ENCODE peak calls at places on chromosomes 13 and 19, in six cellular contexts. One of them, this sample, is unnamed.

GRCh38 chr19:3573858-3574637 is 1.3 kb downstream of the HMG20B start:
- DNase-seq in HepG2: peak
- DNase-seq in SK-N-MC: peak
- DNase-seq in H1: peak
- DNase-seq in GM12878: peak
- DNase-seq in GM23338: peak
- DNase-seq in this sample: peak

GRCh38 chr13:60121288-60121687 is 42.4 kb downstream of the DIAPH3 start:
- DNase-seq in H1: no peak
- DNase-seq in SK-N-MC: no peak
- DNase-seq in HepG2: no peak
- DNase-seq in GM23338: no peak
- DNase-seq in GM12878: no peak
- DNase-seq in this sample: no peak

GRCh38 chr13:29508130-29508873 is 87.2 kb downstream of the SLC7A1 start:
- DNase-seq in HepG2: peak
- DNase-seq in GM12878: no peak
- DNase-seq in H1: peak
- DNase-seq in SK-N-MC: peak
- DNase-seq in GM23338: peak
- DNase-seq in this sample: peak

GRCh38 chr13:113411216-113412023 is 41.9 kb downstream of the ADPRHL1 start:
- DNase-seq in H1: no peak
- DNase-seq in SK-N-MC: no peak
- DNase-seq in GM12878: no peak
- DNase-seq in GM23338: no peak
- DNase-seq in HepG2: peak
- DNase-seq in this sample: no peak

GRCh38 chr19:45884682-45885555 is 1.0 kb downstream of the IRF2BP1 start:
- DNase-seq in GM23338: peak
- DNase-seq in HepG2: no peak
- DNase-seq in SK-N-MC: no peak
- DNase-seq in GM12878: no peak
- DNase-seq in H1: no peak
- DNase-seq in this sample: no peak

GRCh38 chr13:113489549-113490495 is 689 bp downstream of the DCUN1D2 start:
- DNase-seq in GM23338: peak
- DNase-seq in HepG2: no peak
- DNase-seq in GM12878: no peak
- DNase-seq in H1: no peak
- DNase-seq in SK-N-MC: no peak
- DNase-seq in this sample: peak

GRCh38 chr13:37656247-37656940 is 57.8 kb upstream of the POSTN start:
- DNase-seq in GM23338: no peak
- DNase-seq in HepG2: no peak
- DNase-seq in H1: no peak
- DNase-seq in GM12878: no peak
- DNase-seq in SK-N-MC: no peak
- DNase-seq in this sample: peak

GRCh38 chr13:91579320-91579719 is 180.9 kb downstream of the GPC5 start:
- DNase-seq in GM12878: no peak
- DNase-seq in SK-N-MC: no peak
- DNase-seq in H1: no peak
- DNase-seq in HepG2: no peak
- DNase-seq in GM23338: no peak
- DNase-seq in this sample: no peak

GRCh38 chr19:6693056-6693471 is 23.1 kb upstream of the TNFSF14 start:
- DNase-seq in HepG2: no peak
- DNase-seq in GM12878: no peak
- DNase-seq in H1: no peak
- DNase-seq in SK-N-MC: no peak
- DNase-seq in GM23338: peak
- DNase-seq in this sample: no peak

GRCh38 chr13:112424098-112424497 is 47.9 kb downstream of the SPACA7 start:
- DNase-seq in SK-N-MC: no peak
- DNase-seq in GM12878: no peak
- DNase-seq in HepG2: no peak
- DNase-seq in GM23338: no peak
- DNase-seq in H1: no peak
- DNase-seq in this sample: no peak

GRCh38 chr19:54248016-54248601 is 5.5 kb upstream of the LILRA6 start:
- DNase-seq in GM12878: no peak
- DNase-seq in GM23338: no peak
- DNase-seq in HepG2: no peak
- DNase-seq in SK-N-MC: no peak
- DNase-seq in H1: no peak
- DNase-seq in this sample: peak

GRCh38 chr19:45057444-45057843 is 18.6 kb downstream of the CLASRP start:
- DNase-seq in H1: no peak
- DNase-seq in HepG2: no peak
- DNase-seq in SK-N-MC: no peak
- DNase-seq in GM12878: no peak
- DNase-seq in GM23338: no peak
- DNase-seq in this sample: no peak

GRCh38 chr19:10662384-10663251 is 8.5 kb downstream of the ILF3 start:
- DNase-seq in H1: no peak
- DNase-seq in SK-N-MC: no peak
- DNase-seq in GM12878: no peak
- DNase-seq in GM23338: no peak
- DNase-seq in HepG2: no peak
- DNase-seq in this sample: no peak

GRCh38 chr13:107351305-107351704 is 783.4 kb upstream of the ARGLU1 start:
- DNase-seq in H1: no peak
- DNase-seq in GM12878: no peak
- DNase-seq in GM23338: peak
- DNase-seq in HepG2: no peak
- DNase-seq in SK-N-MC: no peak
- DNase-seq in this sample: peak

GRCh38 chr13:44815507-44816074 is 173.7 kb downstream of the NUFIP1 start:
- DNase-seq in GM12878: no peak
- DNase-seq in GM23338: peak
- DNase-seq in SK-N-MC: no peak
- DNase-seq in H1: peak
- DNase-seq in HepG2: peak
- DNase-seq in this sample: peak

GRCh38 chr19:58558066-58558622 is at the start of gene UBE2M:
- DNase-seq in SK-N-MC: no peak
- DNase-seq in GM12878: no peak
- DNase-seq in HepG2: no peak
- DNase-seq in H1: no peak
- DNase-seq in GM23338: peak
- DNase-seq in this sample: no peak

GRCh38 chr19:6723738-6724137 is 3.3 kb upstream of the C3 start:
- DNase-seq in GM12878: no peak
- DNase-seq in HepG2: no peak
- DNase-seq in GM23338: no peak
- DNase-seq in H1: no peak
- DNase-seq in SK-N-MC: no peak
- DNase-seq in this sample: no peak

GRCh38 chr19:49415102-49415809 is 8.0 kb downstream of the PTH2 start:
- DNase-seq in GM23338: no peak
- DNase-seq in GM12878: peak
- DNase-seq in H1: no peak
- DNase-seq in HepG2: no peak
- DNase-seq in SK-N-MC: no peak
- DNase-seq in this sample: no peak

GRCh38 chr19:49513746-49514118 is 1.3 kb downstream of the FCGRT start:
- DNase-seq in GM12878: no peak
- DNase-seq in HepG2: no peak
- DNase-seq in GM23338: no peak
- DNase-seq in H1: no peak
- DNase-seq in SK-N-MC: no peak
- DNase-seq in this sample: no peak

GRCh38 chr13:79258489-79258888 is 147.6 kb downstream of the RBM26 start:
- DNase-seq in HepG2: no peak
- DNase-seq in H1: no peak
- DNase-seq in SK-N-MC: no peak
- DNase-seq in GM23338: no peak
- DNase-seq in GM12878: no peak
- DNase-seq in this sample: no peak

GRCh38 chr13:75263741-75264407 is 218.1 kb downstream of the TBC1D4 start:
- DNase-seq in H1: no peak
- DNase-seq in HepG2: no peak
- DNase-seq in GM23338: no peak
- DNase-seq in GM12878: no peak
- DNase-seq in SK-N-MC: no peak
- DNase-seq in this sample: no peak

GRCh38 chr13:46698015-46698414 is 98.9 kb downstream of the ESD start:
- DNase-seq in GM12878: no peak
- DNase-seq in H1: no peak
- DNase-seq in SK-N-MC: no peak
- DNase-seq in GM23338: no peak
- DNase-seq in HepG2: no peak
- DNase-seq in this sample: no peak

GRCh38 chr13:31090921-31091624 is 70.6 kb downstream of the HSPH1 start:
- DNase-seq in GM12878: no peak
- DNase-seq in GM23338: no peak
- DNase-seq in HepG2: no peak
- DNase-seq in H1: no peak
- DNase-seq in SK-N-MC: no peak
- DNase-seq in this sample: peak

GRCh38 chr19:39409886-39410619 is 2.4 kb upstream of the PLEKHG2 start:
- DNase-seq in HepG2: peak
- DNase-seq in GM12878: no peak
- DNase-seq in H1: no peak
- DNase-seq in SK-N-MC: no peak
- DNase-seq in GM23338: peak
- DNase-seq in this sample: peak

GRCh38 chr13:94416454-94417080 is 62.9 kb downstream of the DCT start:
- DNase-seq in GM12878: no peak
- DNase-seq in SK-N-MC: no peak
- DNase-seq in HepG2: peak
- DNase-seq in GM23338: peak
- DNase-seq in H1: peak
- DNase-seq in this sample: peak

GRCh38 chr19:45117167-45117594 is 24.2 kb downstream of the PPP1R37 start:
- DNase-seq in GM23338: no peak
- DNase-seq in GM12878: peak
- DNase-seq in H1: no peak
- DNase-seq in SK-N-MC: no peak
- DNase-seq in HepG2: no peak
- DNase-seq in this sample: no peak

GRCh38 chr19:39407644-39408391 is 1.2 kb downstream of the ZFP36 start:
- DNase-seq in HepG2: no peak
- DNase-seq in H1: no peak
- DNase-seq in GM23338: peak
- DNase-seq in SK-N-MC: no peak
- DNase-seq in GM12878: no peak
- DNase-seq in this sample: no peak

GRCh38 chr19:3528080-3528479 is 10.9 kb upstream of the TEKTIP1 start:
- DNase-seq in HepG2: no peak
- DNase-seq in SK-N-MC: no peak
- DNase-seq in H1: no peak
- DNase-seq in GM12878: no peak
- DNase-seq in GM23338: no peak
- DNase-seq in this sample: no peak

GRCh38 chr19:37506387-37507166 is at the start of gene ZNF793:
- DNase-seq in GM23338: peak
- DNase-seq in SK-N-MC: no peak
- DNase-seq in H1: peak
- DNase-seq in HepG2: no peak
- DNase-seq in GM12878: no peak
- DNase-seq in this sample: peak
- TF ChIP-seq POLR2AphosphoS5 in GM23338: peak
- TF ChIP-seq POLR2AphosphoS5 in SK-N-MC: no peak
- TF ChIP-seq POLR2AphosphoS5 in H1: peak
- TF ChIP-seq POLR2AphosphoS5 in HepG2: no peak
- TF ChIP-seq POLR2AphosphoS5 in GM12878: peak
- TF ChIP-seq POLR2AphosphoS5 in this sample: no peak

DNA sequence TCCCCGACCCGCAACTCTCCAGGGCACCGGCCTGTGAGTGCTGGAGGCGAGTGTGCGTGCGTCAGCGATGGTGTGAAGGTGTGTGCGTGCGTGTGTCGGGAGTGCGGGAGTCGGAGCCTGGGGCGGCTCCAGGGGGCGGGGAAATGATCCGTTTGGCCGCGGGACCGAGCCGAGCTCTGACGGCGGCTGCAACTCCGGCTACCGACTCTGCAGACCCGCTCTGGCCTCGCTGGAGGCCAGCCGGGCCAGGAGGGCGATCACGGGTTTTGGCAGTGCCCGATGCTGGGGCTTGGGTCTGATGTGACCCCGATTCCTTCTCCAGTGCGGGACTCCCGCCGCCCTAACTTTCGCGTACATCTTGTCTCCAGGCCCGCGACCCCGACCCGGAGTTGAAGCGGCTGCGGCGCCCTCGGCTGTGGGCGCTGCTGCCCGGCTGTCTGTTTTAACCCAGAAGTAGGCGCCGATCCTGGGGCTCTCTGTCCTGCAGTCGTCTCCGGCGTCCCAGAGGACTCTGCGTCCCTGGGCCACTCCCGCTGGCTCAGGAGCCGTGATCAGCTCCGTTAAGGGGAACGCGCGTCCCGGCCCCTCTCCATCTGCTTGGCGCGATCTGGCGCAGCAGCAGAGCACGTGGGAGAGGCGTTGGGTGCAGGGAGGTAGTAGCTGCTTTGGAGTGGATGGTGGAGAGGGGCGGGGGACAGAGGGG is 1.2 kb downstream of the CHST8 start:
- DNase-seq in HepG2: no peak
- DNase-seq in GM12878: no peak
- DNase-seq in GM23338: peak
- DNase-seq in H1: no peak
- DNase-seq in SK-N-MC: no peak
- DNase-seq in this sample: no peak
- TF ChIP-seq EZH2 in HepG2: no peak
- TF ChIP-seq EZH2 in GM12878: no peak
- TF ChIP-seq EZH2 in GM23338: peak
- TF ChIP-seq EZH2 in H1: peak
- TF ChIP-seq EZH2 in SK-N-MC: no peak
- TF ChIP-seq EZH2 in this sample: peak

DNA sequence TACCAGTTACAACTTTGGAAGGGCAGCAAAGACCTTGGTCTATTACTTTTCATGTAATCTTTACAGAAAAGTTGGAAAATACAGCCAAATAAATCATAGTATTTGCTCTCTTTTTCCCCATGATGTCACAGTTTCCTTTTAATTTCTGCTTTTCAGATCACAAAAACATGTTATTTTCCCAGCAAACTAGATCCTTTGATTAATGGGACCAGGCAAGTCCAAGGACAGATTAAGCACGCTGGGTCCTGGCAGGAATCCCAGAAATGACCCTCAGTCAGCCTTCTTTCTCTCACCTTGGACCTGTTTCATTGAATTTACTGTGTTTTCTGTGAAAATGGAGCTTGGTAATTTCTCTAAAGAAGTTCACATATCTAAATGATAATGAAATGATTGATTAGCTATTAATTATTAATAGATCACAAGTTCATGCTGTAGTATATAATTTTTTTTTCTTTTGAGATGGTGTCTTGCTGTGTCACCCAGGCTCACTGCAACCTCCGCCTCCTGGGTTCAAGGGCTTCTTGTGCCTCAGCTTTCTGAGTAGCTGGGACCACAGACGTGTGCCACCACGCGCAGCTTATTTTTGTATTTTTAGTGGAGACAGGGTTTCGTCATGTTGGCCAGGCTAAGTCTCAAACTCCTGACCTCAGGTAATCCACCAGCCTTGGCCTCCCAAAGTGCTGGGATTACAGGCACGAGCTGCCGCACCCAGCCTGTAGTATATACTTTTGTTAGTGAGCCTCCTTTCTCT is 16.0 kb downstream of the SPATA13 start:
- DNase-seq in H1: no peak
- DNase-seq in SK-N-MC: no peak
- DNase-seq in GM12878: no peak
- DNase-seq in GM23338: no peak
- DNase-seq in HepG2: peak
- DNase-seq in this sample: peak
- TF ChIP-seq POLR2AphosphoS5 in H1: no peak
- TF ChIP-seq POLR2AphosphoS5 in SK-N-MC: no peak
- TF ChIP-seq POLR2AphosphoS5 in GM12878: no peak
- TF ChIP-seq POLR2AphosphoS5 in GM23338: no peak
- TF ChIP-seq POLR2AphosphoS5 in HepG2: no peak
- TF ChIP-seq POLR2AphosphoS5 in this sample: no peak

GRCh38 chr19:41930322-41930722 is 2.1 kb upstream of the ERFL start:
- DNase-seq in SK-N-MC: no peak
- DNase-seq in HepG2: no peak
- DNase-seq in H1: no peak
- DNase-seq in GM23338: no peak
- DNase-seq in GM12878: no peak
- DNase-seq in this sample: no peak
- TF ChIP-seq EZH2 in SK-N-MC: no peak
- TF ChIP-seq EZH2 in HepG2: no peak
- TF ChIP-seq EZH2 in H1: no peak
- TF ChIP-seq EZH2 in GM23338: no peak
- TF ChIP-seq EZH2 in GM12878: no peak
- TF ChIP-seq EZH2 in this sample: no peak

This sample was measured in endothelial cell of umbilical vein.